ENCODE peak calls at places on chromosome 6, in nine cellular contexts. K, V, A, J, E, B, C, Q and Y are unnamed samples.

GRCh38 chr6:11224252-11224965 is 8.1 kb downstream of the NEDD9 start:
- DNase-seq in C (no peak), E (no peak), K (no peak), A (no peak), B (no peak), J (no peak), Q (no peak), V (peak), Y (no peak)

GRCh38 chr6:159151266-159151855 is 17.8 kb upstream of the FNDC1 start:
- DNase-seq in B (peak), E (peak), A (no peak), J (no peak), C (no peak), K (no peak), V (peak), Q (peak), Y (peak)

GRCh38 chr6:44672838-44673237 is 285.3 kb downstream of the CDC5L start:
- DNase-seq in A (no peak), J (no peak), V (no peak), C (no peak), B (no peak), Q (no peak), K (no peak), E (no peak), Y (no peak)

GRCh38 chr6:130967502-130968469 is 95.3 kb downstream of the EPB41L2 start:
- DNase-seq in C (no peak), K (no peak), E (peak), Q (no peak), V (peak), B (no peak), J (no peak), A (no peak), Y (no peak)

GRCh38 chr6:111486921-111487320 is 3.9 kb upstream of the REV3L start:
- DNase-seq in V (no peak), J (no peak), C (no peak), B (no peak), E (no peak), K (no peak), A (no peak), Q (no peak), Y (no peak)

GRCh38 chr6:35050988-35051330 is 90.2 kb downstream of the TCP11 start:
- DNase-seq in Q (no peak), A (no peak), C (no peak), K (no peak), E (no peak), B (no peak), J (no peak), V (no peak), Y (no peak)

GRCh38 chr6:168456907-168457771 is 16.2 kb downstream of the SMOC2 start:
- DNase-seq in E (no peak), K (no peak), C (no peak), B (no peak), V (no peak), A (no peak), J (no peak), Q (no peak), Y (no peak)

GRCh38 chr6:135087403-135087802 is 32.8 kb upstream of the HBS1L start:
- DNase-seq in C (no peak), K (no peak), J (no peak), A (no peak), E (no peak), Q (no peak), B (no peak), V (no peak), Y (no peak)

GRCh38 chr6:12528581-12529363 is 187.8 kb upstream of the PHACTR1 start:
- DNase-seq in B (no peak), Q (no peak), J (no peak), V (no peak), E (no peak), K (no peak), C (peak), A (no peak), Y (no peak)

GRCh38 chr6:14729186-14729871 is 516.5 kb upstream of the JARID2 start:
- DNase-seq in C (no peak), A (no peak), V (no peak), K (no peak), E (no peak), Q (no peak), B (no peak), J (no peak), Y (no peak)

GRCh38 chr6:111661541-111662041 is 55.9 kb upstream of the TRAF3IP2 start:
- DNase-seq in Q (no peak), E (no peak), K (peak), A (no peak), B (peak), V (no peak), J (no peak), C (no peak), Y (peak)

GRCh38 chr6:52407467-52407866 is 12.7 kb upstream of the EFHC1 start:
- DNase-seq in C (no peak), A (no peak), E (no peak), V (peak), Q (peak), J (no peak), B (peak), K (no peak), Y (no peak)

GRCh38 chr6:156917213-156917612 is 140.0 kb downstream of the ARID1B start:
- DNase-seq in V (no peak), K (no peak), E (no peak), J (no peak), C (no peak), B (no peak), A (no peak), Q (no peak), Y (no peak)

GRCh38 chr6:156919370-156919769 is 142.2 kb downstream of the ARID1B start:
- DNase-seq in E (no peak), V (no peak), K (no peak), C (no peak), A (no peak), Q (no peak), B (no peak), J (no peak), Y (no peak)

GRCh38 chr6:156914171-156914570 is 137.0 kb downstream of the ARID1B start:
- DNase-seq in A (no peak), E (no peak), C (no peak), Q (no peak), J (no peak), B (no peak), V (no peak), K (no peak), Y (no peak)

GRCh38 chr6:156918647-156919046 is 141.5 kb downstream of the ARID1B start:
- DNase-seq in A (no peak), B (no peak), Q (no peak), V (no peak), J (no peak), K (no peak), E (no peak), C (no peak), Y (no peak)

DNA sequence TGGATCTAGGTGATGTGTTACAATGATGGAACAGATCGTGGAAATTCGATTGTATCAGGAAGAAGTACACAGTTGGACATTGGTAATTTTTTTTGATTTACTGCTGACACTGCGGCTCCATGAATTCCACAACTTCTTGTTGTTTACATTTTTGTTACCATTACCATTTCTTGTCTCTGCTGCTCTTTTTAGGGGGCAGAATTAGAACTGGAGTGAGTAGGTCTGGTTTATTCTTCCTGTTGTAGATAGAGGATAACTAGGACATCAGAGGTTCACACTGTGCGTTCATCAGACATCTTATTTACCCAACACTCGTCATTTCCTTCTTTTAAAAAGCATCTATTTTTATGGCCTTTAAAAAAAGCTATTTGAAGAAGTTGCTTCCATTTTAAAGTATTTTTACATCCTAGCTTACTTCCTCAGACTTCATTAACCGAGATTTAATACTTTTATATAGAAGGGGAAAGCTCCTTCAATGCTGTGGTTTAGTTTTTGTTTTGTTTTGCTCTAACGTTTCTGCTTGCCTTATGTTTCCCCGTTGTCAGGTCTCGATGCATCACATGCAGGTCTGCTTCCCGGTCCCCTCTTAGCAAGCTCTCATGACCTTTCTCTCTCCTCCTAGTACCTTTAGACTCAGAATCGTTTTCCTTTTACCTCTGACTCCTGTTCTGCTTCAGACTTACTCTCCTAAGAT is 139.1 kb downstream of the ARID1B start:
- DNase-seq in A (no peak), J (no peak), K (no peak), Q (no peak), E (no peak), V (peak), C (no peak), B (no peak), Y (no peak)
- TF ChIP-seq POLR2A in A (no peak), J (no peak), K (no peak), Q (no peak), E (no peak), V (no peak), C (no peak), B (no peak), Y (no peak)

GRCh38 chr6:41600499-41601247 is 37.6 kb upstream of the MDFI start:
- DNase-seq in A (peak), Q (no peak), J (peak), V (no peak), E (no peak), B (no peak), C (no peak), K (no peak), Y (no peak)
- TF ChIP-seq POLR2A in A (no peak), Q (no peak), J (no peak), V (no peak), E (no peak), B (no peak), C (no peak), K (no peak), Y (no peak)

GRCh38 chr6:96907498-96907897 is 9.8 kb upstream of the NDUFAF4 start:
- DNase-seq in J (no peak), E (no peak), K (no peak), Q (no peak), B (no peak), A (no peak), V (peak), C (no peak), Y (no peak)

GRCh38 chr6:96911171-96911570 is 13.4 kb upstream of the KLHL32 start:
- DNase-seq in E (no peak), C (no peak), V (no peak), Q (no peak), K (no peak), J (no peak), B (no peak), A (no peak), Y (no peak)

GRCh38 chr6:96913621-96914020 is 10.9 kb upstream of the KLHL32 start:
- DNase-seq in C (no peak), J (no peak), Q (no peak), V (no peak), A (no peak), E (no peak), B (no peak), K (no peak), Y (no peak)

DNA sequence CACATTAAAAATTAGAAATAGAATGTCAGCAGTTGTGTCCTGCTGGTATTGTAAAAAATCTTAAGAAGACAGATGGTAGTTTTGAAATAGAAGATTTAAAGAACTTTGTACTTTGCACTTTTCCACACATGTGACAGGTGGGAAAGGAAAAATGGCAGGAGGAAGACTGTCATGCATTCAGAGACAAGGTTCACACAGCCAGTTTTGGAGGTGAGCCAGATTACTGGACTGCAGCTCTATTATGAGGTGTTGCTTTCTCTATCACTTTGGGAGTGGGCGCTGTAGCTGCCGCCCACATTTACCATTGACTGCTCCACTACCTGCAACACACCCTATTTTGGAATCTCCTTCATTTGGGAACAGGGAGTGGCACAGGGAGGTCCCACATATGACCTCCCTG is 12.1 kb upstream of the NDUFAF4 start:
- DNase-seq in J (no peak), B (peak), K (no peak), Q (no peak), V (no peak), C (no peak), E (no peak), A (no peak), Y (no peak)
- TF ChIP-seq POLR2A in J (no peak), B (no peak), K (no peak), Q (no peak), V (no peak), C (no peak), E (no peak), A (no peak), Y (no peak)

DNA sequence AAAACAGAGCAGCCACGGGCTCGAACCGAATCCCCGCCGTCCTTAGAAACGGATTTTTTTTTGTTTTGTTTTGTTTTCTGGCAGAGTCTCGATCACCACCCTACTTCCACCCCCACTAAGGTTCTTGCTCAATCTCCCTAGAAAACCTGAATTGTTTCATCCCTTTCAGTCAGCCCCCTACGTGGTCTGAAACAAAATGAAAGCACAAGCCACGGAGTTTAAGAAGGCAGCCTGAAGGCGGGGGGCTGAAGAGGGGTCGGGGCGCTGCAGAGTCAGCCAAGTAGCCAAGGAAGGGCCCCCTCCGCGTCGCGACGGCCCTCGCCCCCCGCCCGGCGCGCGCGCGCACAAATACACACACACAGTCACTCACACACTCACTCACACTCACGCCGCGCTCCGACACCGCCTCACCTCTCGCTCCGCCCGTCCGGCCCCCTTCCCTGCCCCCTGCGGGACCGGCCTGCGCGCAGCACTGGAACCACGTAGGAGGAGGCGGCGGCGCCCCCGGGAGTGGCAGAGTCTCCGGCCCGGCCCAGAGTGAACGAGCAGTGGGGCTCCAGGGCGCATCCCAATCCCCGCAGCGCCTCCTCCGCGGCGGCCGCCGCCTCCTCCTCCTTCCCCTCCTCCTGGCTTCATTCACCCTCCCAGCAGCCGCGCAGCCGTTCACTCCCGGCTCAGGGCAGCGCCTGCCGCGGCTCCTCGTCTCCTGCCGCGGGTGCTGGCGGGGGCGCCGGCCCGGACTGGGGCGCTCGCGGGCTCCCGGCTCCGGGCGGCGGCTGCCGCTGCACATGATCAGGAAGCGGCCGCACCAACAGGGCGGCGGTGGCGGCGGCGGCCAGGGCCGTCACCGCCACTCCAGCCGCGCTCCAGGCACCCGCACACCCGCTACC is 1.4 kb downstream of the ATXN1 start:
- DNase-seq in C (peak), E (peak), A (peak), V (peak), K (peak), Q (peak), J (peak), B (peak), Y (peak)
- TF ChIP-seq POLR2A in C (no peak), E (peak), A (peak), V (peak), K (peak), Q (peak), J (peak), B (peak), Y (peak)

DNA sequence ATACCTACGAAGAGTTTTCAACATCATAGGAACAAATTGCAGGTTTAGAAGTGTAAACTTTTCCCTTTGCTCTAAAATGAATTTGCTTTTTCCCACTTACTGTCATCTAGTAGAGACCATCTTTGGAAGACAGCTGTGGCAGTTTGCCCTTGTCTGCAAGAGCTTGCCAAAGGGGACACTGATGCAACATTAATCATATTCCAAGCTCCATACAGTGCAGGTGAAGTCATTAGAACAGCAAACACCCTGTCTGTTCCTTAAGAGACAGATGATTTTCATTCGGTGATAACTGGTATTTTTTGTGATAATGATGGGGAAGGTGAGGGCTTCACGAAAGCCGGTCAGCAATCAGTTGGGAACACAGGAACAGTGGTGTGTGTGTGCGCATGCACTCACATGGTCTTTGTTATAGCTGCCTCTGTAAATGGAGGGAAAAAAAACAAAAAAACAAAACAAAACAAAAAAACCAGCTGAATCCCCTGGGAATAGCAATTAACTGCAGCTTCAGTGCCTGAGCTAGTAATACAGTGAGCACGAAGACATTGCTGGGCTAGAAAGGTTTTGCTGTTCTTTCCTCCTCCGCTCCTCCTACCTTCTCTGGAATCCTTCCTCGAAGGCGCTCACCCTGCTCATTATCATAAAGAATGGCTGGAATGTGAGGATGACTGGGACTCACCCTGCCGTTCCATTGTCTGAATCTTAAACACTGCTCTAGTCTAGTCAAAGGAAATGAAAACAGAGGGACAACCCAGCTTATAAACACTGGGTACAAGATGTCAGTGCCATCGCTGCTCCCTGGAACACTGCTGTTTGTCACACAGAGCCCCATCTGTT is 35.2 kb upstream of the KIF13A start:
- DNase-seq in E (no peak), V (peak), K (no peak), C (no peak), B (no peak), A (no peak), J (no peak), Q (peak), Y (no peak)
- TF ChIP-seq POLR2A in E (no peak), V (no peak), K (no peak), C (no peak), B (no peak), A (no peak), J (no peak), Q (no peak), Y (no peak)

GRCh38 chr6:291148-291696 is 1.1 kb upstream of the DUSP22 start:
- DNase-seq in V (no peak), Q (peak), K (no peak), E (no peak), C (no peak), B (peak), A (peak), J (no peak), Y (no peak)

GRCh38 chr6:293185-294174 is 1.2 kb downstream of the DUSP22 start:
- DNase-seq in B (peak), V (no peak), Q (no peak), J (peak), A (peak), K (peak), C (peak), E (peak), Y (no peak)

GRCh38 chr6:292506-293184 is 358 bp downstream of the DUSP22 start:
- DNase-seq in Q (peak), E (peak), C (peak), A (peak), V (peak), J (peak), K (peak), B (peak), Y (peak)

GRCh38 chr6:290111-290932 is 2.0 kb upstream of the DUSP22 start:
- DNase-seq in J (no peak), C (no peak), Q (no peak), V (no peak), K (no peak), E (peak), A (peak), B (no peak), Y (no peak)

DNA sequence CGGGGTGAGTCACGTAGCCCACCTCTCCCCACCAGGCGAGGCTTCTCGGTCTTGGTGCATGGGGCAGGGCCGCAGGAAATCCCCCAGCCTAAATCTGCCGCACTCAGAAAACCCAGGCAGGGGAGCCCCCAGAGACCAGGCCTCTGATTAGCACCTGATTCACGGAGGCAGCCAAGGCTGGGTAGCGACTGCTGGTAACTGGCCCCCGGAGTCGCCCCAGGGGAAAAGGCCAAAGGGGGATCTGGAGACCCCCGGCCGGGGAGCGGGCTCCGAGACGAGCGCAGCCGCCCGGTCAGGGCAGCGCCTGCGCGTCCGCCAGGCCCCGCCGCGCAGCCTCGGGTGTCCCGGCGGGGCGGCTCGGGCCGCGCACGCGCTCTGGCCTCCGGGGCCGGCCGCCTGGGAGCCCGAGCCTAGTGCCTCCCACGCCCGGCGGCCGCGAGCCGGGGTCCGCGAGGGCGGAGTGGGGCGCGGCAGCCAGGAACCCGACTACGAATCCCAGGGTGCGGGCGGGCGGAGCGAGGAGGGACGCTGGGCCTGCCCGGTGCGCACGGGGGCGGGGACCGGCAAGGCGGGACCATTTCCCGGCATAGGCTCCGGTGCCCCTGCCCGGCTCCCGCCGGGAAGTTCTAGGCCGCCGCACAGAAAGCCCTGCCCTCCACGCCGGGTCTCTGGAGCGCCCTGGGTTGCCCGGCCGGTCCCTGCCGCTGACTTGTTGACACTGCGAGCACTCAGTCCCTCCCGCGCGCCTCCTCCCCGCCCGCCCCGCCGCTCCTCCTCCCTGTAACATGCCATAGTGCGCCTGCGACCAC is at the start of gene DUSP22:
- DNase-seq in B (peak), A (peak), J (peak), V (peak), K (peak), C (peak), E (peak), Q (peak), Y (peak)
- TF ChIP-seq POLR2A in B (peak), A (peak), J (peak), V (peak), K (peak), C (peak), E (peak), Q (peak), Y (no peak)

GRCh38 chr6:26216886-26217713 is 129.9 kb downstream of the HFE start:
- DNase-seq in B (peak), A (peak), K (peak), J (peak), V (peak), E (peak), Q (no peak), C (peak), Y (peak)
- TF ChIP-seq POLR2A in B (peak), A (peak), K (peak), J (no peak), V (peak), E (peak), Q (no peak), C (no peak), Y (peak)